ENCODE peak calls at places on chromosomes 5 and 9, in five cellular contexts. C is astrocyte of the spinal cord; I is CD8-positive, alpha-beta memory T cell; Z is psoas muscle; K is effector memory CD4-positive, alpha-beta T cell. F is an unnamed sample.

GRCh38 chr5:119286516-119287488 is 69.0 kb upstream of the TNFAIP8 start:
- DNase-seq in C (no peak), I (no peak), Z (no peak), K (no peak), F (no peak)

GRCh38 chr5:160230686-160231527 is 1.6 kb downstream of the FABP6 start:
- DNase-seq in C (peak), I (no peak), Z (no peak), K (no peak), F (no peak)

GRCh38 chr5:143403607-143404415 is at the start of gene NR3C1:
- DNase-seq in C (peak), I (peak), Z (peak), K (peak), F (peak)

GRCh38 chr5:103808464-103809106 is 246.0 kb upstream of the NUDT12 start:
- DNase-seq in C (peak), I (no peak), Z (no peak), K (no peak), F (peak)

GRCh38 chr9:86080112-86080579 is 19.2 kb downstream of the GOLM1 start:
- DNase-seq in C (peak), I (no peak), Z (no peak), K (no peak), F (no peak)

GRCh38 chr5:8843766-8844165 is 702.1 kb downstream of the SEMA5A start:
- DNase-seq in C (peak), I (no peak), Z (peak), K (no peak), F (no peak)

GRCh38 chr5:158436271-158437065 is 577.5 kb upstream of the CLINT1 start:
- DNase-seq in C (no peak), I (no peak), Z (no peak), K (no peak), F (no peak)

GRCh38 chr5:164184158-164184557 is 678.7 kb downstream of the MAT2B start:
- DNase-seq in C (no peak), I (no peak), Z (no peak), K (no peak), F (no peak)

GRCh38 chr5:159031513-159031912 is 68.2 kb downstream of the EBF1 start:
- DNase-seq in C (peak), I (no peak), Z (no peak), K (no peak), F (no peak)

GRCh38 chr9:113579270-113580040 is 115.9 kb downstream of the RGS3 start:
- DNase-seq in C (peak), I (peak), Z (peak), K (no peak), F (no peak)

GRCh38 chr5:102766295-102767090 is 11.4 kb downstream of the PAM start:
- DNase-seq in C (no peak), I (no peak), Z (no peak), K (no peak), F (no peak)

GRCh38 chr5:10607023-10607665 is 43.3 kb downstream of the ANKRD33B start:
- DNase-seq in C (peak), I (no peak), Z (no peak), K (no peak), F (no peak)

GRCh38 chr9:29220852-29221251 is 1647.6 kb upstream of the C9orf72 start:
- DNase-seq in C (no peak), I (no peak), Z (no peak), K (no peak), F (no peak)

GRCh38 chr9:114350636-114351396 is 21.1 kb downstream of the ORM2 start:
- DNase-seq in C (no peak), I (no peak), Z (no peak), K (no peak), F (no peak)

GRCh38 chr5:131854134-131854533 is 57.3 kb upstream of the FNIP1 start:
- DNase-seq in C (no peak), I (no peak), Z (no peak), K (no peak), F (no peak)

GRCh38 chr9:90830977-90831376 is 29.4 kb downstream of the SYK start:
- DNase-seq in C (no peak), I (no peak), Z (no peak), K (no peak), F (no peak)

GRCh38 chr5:4419276-4419675 is 720.9 kb upstream of the ADAMTS16 start:
- DNase-seq in C (no peak), I (no peak), Z (no peak), K (no peak), F (no peak)

GRCh38 chr5:33075731-33076130 is 364.6 kb downstream of the NPR3 start:
- DNase-seq in C (no peak), I (no peak), Z (no peak), K (no peak), F (no peak)

GRCh38 chr5:112216140-112216539 is 202.9 kb downstream of the EPB41L4A start:
- DNase-seq in C (no peak), I (no peak), Z (no peak), K (no peak), F (no peak)

GRCh38 chr9:126276056-126276728 is 50.4 kb upstream of the MVB12B start:
- DNase-seq in C (no peak), I (no peak), Z (no peak), K (no peak), F (no peak)

GRCh38 chr9:38641985-38642864 is 21.8 kb upstream of the ANKRD18A start:
- DNase-seq in C (peak), I (no peak), Z (no peak), K (no peak), F (peak)

GRCh38 chr9:14315754-14316573 is 2.0 kb upstream of the NFIB start:
- DNase-seq in C (peak), I (no peak), Z (peak), K (no peak), F (peak)

GRCh38 chr5:79845448-79846197 is 145.4 kb downstream of the MTX3 start:
- DNase-seq in C (peak), I (no peak), Z (no peak), K (no peak), F (no peak)

GRCh38 chr9:107292811-107293554 is 9.9 kb downstream of the RAD23B start:
- DNase-seq in C (no peak), I (no peak), Z (no peak), K (no peak), F (no peak)

GRCh38 chr5:140372971-140373487 is 13.0 kb downstream of the SLC4A9 start:
- DNase-seq in C (peak), I (peak), Z (peak), K (no peak), F (peak)

GRCh38 chr9:114733814-114734213 is 51.8 kb upstream of the TEX48 start:
- DNase-seq in C (peak), I (no peak), Z (no peak), K (no peak), F (no peak)

GRCh38 chr9:38284039-38284767 is 108.3 kb upstream of the ALDH1B1 start:
- DNase-seq in C (no peak), I (no peak), Z (no peak), K (no peak), F (no peak)

GRCh38 chr5:172800088-172800551 is 29.1 kb upstream of the DUSP1 start:
- DNase-seq in C (peak), I (no peak), Z (peak), K (no peak), F (no peak)

GRCh38 chr5:124707516-124707915 is 38.9 kb downstream of the ZNF608 start:
- DNase-seq in C (no peak), I (no peak), Z (no peak), K (no peak), F (no peak)

DNA sequence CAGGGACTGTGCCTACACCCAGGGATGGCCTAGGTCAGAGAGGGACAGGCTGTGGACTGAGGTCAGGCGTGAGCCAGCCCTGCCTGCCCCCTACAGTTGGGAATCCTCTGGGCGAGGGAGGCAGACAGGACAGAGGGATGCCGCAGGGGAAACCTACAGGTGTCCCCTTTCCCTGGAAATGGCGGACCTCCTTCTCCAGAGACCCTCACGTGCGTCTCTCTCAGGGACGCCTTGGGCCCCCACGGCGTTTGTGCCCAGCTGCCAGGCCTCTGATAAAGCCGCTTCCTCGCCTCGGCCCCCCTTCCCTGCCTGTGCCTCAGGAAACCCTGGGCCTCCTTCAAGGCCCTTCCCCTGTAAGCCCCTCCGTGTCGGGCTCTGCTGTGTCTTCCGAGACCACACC is 129.3 kb downstream of the RXRA start:
- DNase-seq in C (no peak), I (no peak), Z (no peak), K (no peak), F (no peak)
- H3K4me3 ChIP-seq in C (no peak), I (peak), Z (peak), K (peak), F (peak)

GRCh38 chr5:123421773-123422172 is 1.4 kb downstream of the CEP120 start:
- DNase-seq in C (peak), I (no peak), Z (no peak), K (no peak), F (no peak)
- H3K4me3 ChIP-seq in C (peak), I (peak), Z (peak), K (peak), F (peak)

DNA sequence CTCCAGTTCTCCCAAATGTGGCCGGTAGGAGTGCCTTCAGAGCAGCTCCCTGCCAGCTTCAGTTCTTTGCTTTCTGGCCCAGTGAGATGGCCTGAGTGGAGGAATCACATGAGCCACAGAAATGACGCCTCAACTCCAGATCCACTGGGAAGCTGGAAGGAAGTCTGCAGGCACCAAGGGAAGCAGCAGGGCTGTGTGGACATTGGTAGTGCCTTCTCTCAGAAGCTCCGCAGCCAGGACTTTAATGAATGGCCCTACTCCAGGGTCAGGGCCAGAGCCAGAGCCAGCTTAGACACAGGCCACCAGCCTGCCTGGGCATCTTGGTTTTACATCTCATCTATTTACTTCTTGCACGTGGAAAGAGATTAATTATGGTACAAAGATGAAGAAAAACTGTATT is 12.0 kb upstream of the PSMB7 start:
- DNase-seq in C (no peak), I (no peak), Z (no peak), K (no peak), F (no peak)
- H3K4me3 ChIP-seq in C (no peak), I (no peak), Z (no peak), K (no peak), F (no peak)

DNA sequence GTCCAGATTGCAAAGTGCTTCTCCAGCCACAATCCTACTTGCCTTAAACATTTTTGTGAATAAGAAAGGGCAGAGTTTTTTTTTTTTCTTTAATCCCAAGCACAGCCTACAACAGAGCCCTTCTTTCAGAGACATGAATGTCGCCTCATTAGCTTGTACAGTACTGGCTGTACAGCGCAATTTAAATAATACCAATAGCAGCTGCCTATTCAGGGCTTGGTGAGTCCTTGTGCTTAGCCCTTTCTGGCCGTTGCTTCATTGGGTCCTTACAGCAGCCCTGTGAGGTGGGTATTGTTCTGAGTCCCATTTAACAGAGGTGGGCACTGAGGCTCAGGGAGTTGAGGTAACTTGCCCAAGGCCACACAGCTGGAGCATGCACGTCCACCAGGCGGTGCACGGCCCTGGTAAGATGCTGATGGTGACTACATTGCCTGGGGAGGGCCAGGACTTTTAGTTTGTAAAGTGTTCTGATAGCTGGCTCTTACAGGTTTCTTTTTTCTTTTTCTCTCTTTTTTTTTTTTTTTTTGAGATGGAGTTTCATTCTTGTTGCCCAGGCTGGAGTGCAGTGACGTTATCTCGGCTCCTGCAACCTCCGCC is 23.2 kb downstream of the NDST1 start:
- DNase-seq in C (no peak), I (no peak), Z (no peak), K (no peak), F (no peak)
- H3K4me3 ChIP-seq in C (no peak), I (no peak), Z (no peak), K (no peak), F (no peak)

GRCh38 chr5:95222836-95223235 is 62.1 kb downstream of the MCTP1 start:
- DNase-seq in C (no peak), I (no peak), Z (no peak), K (no peak), F (no peak)
- H3K4me3 ChIP-seq in C (no peak), I (no peak), Z (no peak), K (no peak), F (no peak)

GRCh38 chr5:36300927-36301540 is 668 bp downstream of the RANBP3L start:
- DNase-seq in C (no peak), I (no peak), Z (no peak), K (no peak), F (no peak)
- H3K4me3 ChIP-seq in C (peak), I (no peak), Z (peak), K (no peak), F (no peak)

GRCh38 chr9:121362813-121363585 is 7.1 kb downstream of the STOM start:
- DNase-seq in C (peak), I (no peak), Z (no peak), K (no peak), F (no peak)
- H3K4me3 ChIP-seq in C (no peak), I (no peak), Z (peak), K (no peak), F (no peak)

F was measured in colonic mucosa.